ENCODE peak calls at places on chromosomes 3 and 15, in six cellular contexts. N, P, F, Z, L and Y are unnamed samples.
A peak's percentile ranks its signal among the peaks of the same experiment; 100 is the strongest.

GRCh38 chr15:70854669-70854976 is 666 bp upstream of the LARP6 start:
- DNase-seq in N (no peak), P (no peak), F (no peak), Z (no peak), L (no peak), Y (no peak)

GRCh38 chr15:78914027-78914764 is 30.6 kb downstream of the CTSH start:
- DNase-seq in N (no peak), P (no peak), F (no peak), Z (no peak), L (peak; percentile 74), Y (peak; percentile 45)

GRCh38 chr3:172107403-172107802 is 68.0 kb downstream of the FNDC3B start:
- DNase-seq in N (no peak), P (no peak), F (no peak), Z (no peak), L (no peak), Y (no peak)

GRCh38 chr15:52103217-52104207 is 9.1 kb downstream of the BCL2L10 start:
- DNase-seq in N (peak; percentile 50), P (no peak), F (no peak), Z (no peak), L (peak; percentile 47), Y (peak; percentile 31)

GRCh38 chr15:74302821-74303359 is 64.6 kb downstream of the CYP11A1 start:
- DNase-seq in N (no peak), P (peak; percentile 63), F (no peak), Z (peak; percentile 71), L (peak; percentile 92), Y (no peak)

GRCh38 chr3:151639096-151639740 is 94.5 kb upstream of the AADACL2 start:
- DNase-seq in N (no peak), P (no peak), F (no peak), Z (no peak), L (no peak), Y (no peak)

GRCh38 chr15:77525411-77525811 is 104.7 kb downstream of the HMG20A start:
- DNase-seq in N (no peak), P (no peak), F (no peak), Z (no peak), L (peak; percentile 82), Y (no peak)

GRCh38 chr3:190064112-190064511 is 56.6 kb downstream of the P3H2 start:
- DNase-seq in N (no peak), P (no peak), F (no peak), Z (no peak), L (no peak), Y (no peak)

GRCh38 chr15:39786444-39787056 is 3.9 kb upstream of the FSIP1 start:
- DNase-seq in N (no peak), P (no peak), F (peak; percentile 26), Z (peak; percentile 61), L (no peak), Y (no peak)

GRCh38 chr15:78000089-78000926 is 77.2 kb downstream of the TBC1D2B start:
- DNase-seq in N (no peak), P (peak; percentile 95), F (peak; percentile 85), Z (peak; percentile 92), L (peak; percentile 98), Y (no peak)

GRCh38 chr3:107082527-107082926 is 294.7 kb upstream of the CCDC54 start:
- DNase-seq in N (no peak), P (no peak), F (no peak), Z (no peak), L (no peak), Y (no peak)

GRCh38 chr15:72948662-72949061 is 103.6 kb upstream of the NEO1 start:
- DNase-seq in N (no peak), P (no peak), F (no peak), Z (no peak), L (no peak), Y (no peak)

GRCh38 chr15:38253448-38253847 is 812 bp downstream of the SPRED1 start:
- DNase-seq in N (no peak), P (no peak), F (no peak), Z (no peak), L (no peak), Y (no peak)

GRCh38 chr15:79007066-79007465 is 62.2 kb upstream of the CTSH start:
- DNase-seq in N (no peak), P (no peak), F (peak; percentile 48), Z (peak; percentile 82), L (peak; percentile 94), Y (no peak)

GRCh38 chr3:126749931-126750759 is 46.1 kb downstream of the CHCHD6 start:
- DNase-seq in N (no peak), P (no peak), F (no peak), Z (no peak), L (no peak), Y (no peak)

GRCh38 chr3:149019581-149019980 is 28.2 kb downstream of the GYG1 start:
- DNase-seq in N (no peak), P (no peak), F (no peak), Z (no peak), L (no peak), Y (no peak)

GRCh38 chr3:49151610-49152009 is 14.5 kb downstream of the CCDC71 start:
- DNase-seq in N (no peak), P (no peak), F (no peak), Z (no peak), L (no peak), Y (no peak)

GRCh38 chr3:185319801-185320200 is 43.1 kb upstream of the MAP3K13 start:
- DNase-seq in N (no peak), P (no peak), F (no peak), Z (no peak), L (no peak), Y (no peak)

GRCh38 chr15:44788748-44789147 is 52.4 kb downstream of the TRIM69 start:
- DNase-seq in N (no peak), P (no peak), F (no peak), Z (no peak), L (no peak), Y (no peak)

GRCh38 chr3:84245779-84246178 is 713.0 kb upstream of the CADM2 start:
- DNase-seq in N (no peak), P (no peak), F (no peak), Z (peak; percentile 8), L (no peak), Y (no peak)

GRCh38 chr15:74988007-74988800 is 7.2 kb upstream of the SCAMP5 start:
- DNase-seq in N (no peak), P (no peak), F (peak; percentile 53), Z (peak; percentile 88), L (peak; percentile 85), Y (no peak)

GRCh38 chr15:101093959-101094358 is 157.9 kb downstream of the CHSY1 start:
- DNase-seq in N (no peak), P (no peak), F (no peak), Z (no peak), L (no peak), Y (no peak)

GRCh38 chr3:59559721-59560514 is 510.1 kb upstream of the CFAP20DC start:
- DNase-seq in N (no peak), P (no peak), F (no peak), Z (no peak), L (no peak), Y (no peak)

GRCh38 chr3:37967252-37967881 is 23.2 kb upstream of the VILL start:
- DNase-seq in N (no peak), P (no peak), F (peak; percentile 61), Z (peak; percentile 71), L (peak; percentile 93), Y (peak; percentile 84)

GRCh38 chr3:8444883-8445282 is 56.7 kb upstream of the LMCD1 start:
- DNase-seq in N (no peak), P (no peak), F (no peak), Z (no peak), L (no peak), Y (no peak)
- H3K4me3 ChIP-seq in N (no peak overlapping the region), P (no peak overlapping the region), F (no peak overlapping the region), Z (no peak overlapping the region), L (no peak overlapping the region), Y (no peak overlapping the region)

GRCh38 chr3:70085613-70086012 is 86.1 kb downstream of the SAMMSON start:
- DNase-seq in N (no peak), P (no peak), F (no peak), Z (no peak), L (no peak), Y (no peak)
- H3K27ac ChIP-seq in N (no peak overlapping the region), P (no peak overlapping the region), F (no peak overlapping the region), Z (no peak overlapping the region), L (no peak overlapping the region), Y (no peak overlapping the region)

GRCh38 chr3:69454204-69454787 is 68.4 kb upstream of the FRMD4B start:
- DNase-seq in N (no peak), P (peak; percentile 65), F (no peak), Z (no peak), L (no peak), Y (no peak)

GRCh38 chr3:69446402-69447072 is 60.6 kb upstream of the FRMD4B start:
- DNase-seq in N (no peak), P (no peak), F (no peak), Z (no peak), L (no peak), Y (no peak)

GRCh38 chr3:69452295-69452694 is 66.4 kb upstream of the FRMD4B start:
- DNase-seq in N (no peak), P (no peak), F (no peak), Z (no peak), L (no peak), Y (no peak)

DNA sequence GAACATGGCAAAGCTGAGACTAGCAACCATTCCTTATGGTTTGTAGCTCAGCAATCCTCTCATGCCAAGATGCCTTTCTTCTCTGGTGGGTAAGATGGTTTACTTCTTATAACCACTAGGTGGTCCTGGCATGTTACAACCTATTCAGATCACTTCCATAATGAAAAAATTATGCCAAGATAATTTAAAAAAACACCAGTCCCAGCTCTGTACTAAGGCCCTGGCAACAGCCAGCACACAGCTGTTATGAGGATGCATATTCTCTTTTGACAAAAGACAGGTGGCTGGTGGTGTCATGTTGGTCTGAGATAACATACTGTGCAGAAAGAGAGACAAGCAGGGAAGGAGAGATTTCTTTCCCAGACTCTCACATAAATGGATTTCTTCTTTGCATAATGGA is 65.7 kb upstream of the FRMD4B start:
- DNase-seq in N (no peak), P (no peak), F (no peak), Z (peak; percentile 14), L (no peak), Y (no peak)
- TF ChIP-seq CTCF in N (no peak), P (no peak), F (no peak), Z (peak; percentile 22), L (peak; percentile 69), Y (no peak)

GRCh38 chr15:47514251-47514652 is 203.1 kb upstream of the SEMA6D start:
- DNase-seq in N (no peak), P (no peak), F (no peak), Z (no peak), L (no peak), Y (no peak)

GRCh38 chr15:47516576-47517371 is 200.5 kb upstream of the SEMA6D start:
- DNase-seq in N (no peak), P (no peak), F (no peak), Z (no peak), L (no peak), Y (no peak)

GRCh38 chr15:47517737-47518136 is 199.6 kb upstream of the SEMA6D start:
- DNase-seq in N (no peak), P (no peak), F (peak; percentile 12), Z (peak; percentile 19), L (no peak), Y (no peak)

GRCh38 chr15:47511241-47511640 is 206.1 kb upstream of the SEMA6D start:
- DNase-seq in N (no peak), P (no peak), F (no peak), Z (no peak), L (no peak), Y (no peak)

DNA sequence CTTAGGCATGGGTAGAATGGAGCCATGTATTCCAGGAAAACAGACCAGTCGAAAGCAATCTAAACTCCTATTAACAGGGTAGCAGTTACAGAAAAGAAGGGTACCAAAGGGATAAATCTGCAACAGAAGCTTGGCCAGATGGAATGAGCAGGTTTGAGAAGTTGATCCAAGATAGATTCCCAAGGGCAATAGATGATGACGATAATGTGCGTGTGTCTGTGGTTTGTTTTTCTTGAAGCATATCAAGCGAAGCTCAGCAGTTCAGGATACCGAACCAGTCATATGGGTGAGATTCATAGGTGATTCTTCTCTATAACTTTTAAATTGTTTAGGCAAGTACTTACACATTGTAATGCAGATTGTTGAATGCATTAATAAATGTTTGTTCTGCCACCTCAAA is 203.8 kb upstream of the SEMA6D start:
- DNase-seq in N (no peak), P (no peak), F (no peak), Z (no peak), L (no peak), Y (no peak)
- H3K4me3 ChIP-seq in N (no peak overlapping the region), P (no peak overlapping the region), F (no peak overlapping the region), Z (no peak overlapping the region), L (no peak overlapping the region), Y (no peak overlapping the region)